ENCODE peak calls at places on chromosomes 4 and X, in four cellular contexts. One of them, this sample, is unnamed.

GRCh38 chr4:105520819-105521790 is 31.3 kb upstream of the ARHGEF38 start:
- DNase-seq in K562: peak
- DNase-seq in GM12878: peak
- DNase-seq in HepG2: peak
- DNase-seq in this sample: no peak

GRCh38 chrX:154719132-154719675 is 31.7 kb downstream of the GAB3 start:
- DNase-seq in K562: no peak
- DNase-seq in HepG2: no peak
- DNase-seq in GM12878: no peak
- DNase-seq in this sample: no peak

GRCh38 chr4:188341428-188341827 is 202.2 kb downstream of the TRIML1 start:
- DNase-seq in GM12878: no peak
- DNase-seq in K562: no peak
- DNase-seq in HepG2: peak
- DNase-seq in this sample: no peak

GRCh38 chrX:70806081-70806480 is 102.4 kb downstream of the TEX11 start:
- DNase-seq in K562: no peak
- DNase-seq in GM12878: no peak
- DNase-seq in HepG2: no peak
- DNase-seq in this sample: no peak

GRCh38 chr4:7196731-7197130 is 4.4 kb downstream of the SORCS2 start:
- DNase-seq in HepG2: no peak
- DNase-seq in GM12878: no peak
- DNase-seq in K562: no peak
- DNase-seq in this sample: no peak

GRCh38 chrX:72003811-72004750 is 93.4 kb downstream of the NHSL2 start:
- DNase-seq in K562: no peak
- DNase-seq in HepG2: no peak
- DNase-seq in GM12878: no peak
- DNase-seq in this sample: peak

GRCh38 chrX:1592128-1592862 is 891 bp downstream of the AKAP17A start:
- DNase-seq in HepG2: peak
- DNase-seq in K562: peak
- DNase-seq in GM12878: no peak
- DNase-seq in this sample: no peak

GRCh38 chr4:87505862-87506261 is 23.3 kb downstream of the SPARCL1 start:
- DNase-seq in K562: no peak
- DNase-seq in HepG2: no peak
- DNase-seq in GM12878: no peak
- DNase-seq in this sample: no peak

GRCh38 chr4:150033937-150034336 is 44.3 kb upstream of the DCLK2 start:
- DNase-seq in K562: no peak
- DNase-seq in GM12878: no peak
- DNase-seq in HepG2: no peak
- DNase-seq in this sample: no peak

GRCh38 chr4:142585411-142585810 is 260.7 kb downstream of the INPP4B start:
- DNase-seq in HepG2: no peak
- DNase-seq in K562: no peak
- DNase-seq in GM12878: no peak
- DNase-seq in this sample: no peak

GRCh38 chr4:40309250-40309774 is 25.8 kb upstream of the CHRNA9 start:
- DNase-seq in GM12878: peak
- DNase-seq in K562: peak
- DNase-seq in HepG2: peak
- DNase-seq in this sample: peak

GRCh38 chr4:129140521-129140920 is 44.6 kb downstream of the C4orf33 start:
- DNase-seq in K562: no peak
- DNase-seq in GM12878: no peak
- DNase-seq in HepG2: no peak
- DNase-seq in this sample: no peak

GRCh38 chr4:164683040-164683439 is 70.9 kb upstream of the SMIM31 start:
- DNase-seq in K562: no peak
- DNase-seq in HepG2: no peak
- DNase-seq in GM12878: no peak
- DNase-seq in this sample: no peak

GRCh38 chr4:23788460-23788859 is 101.4 kb downstream of the PPARGC1A start:
- DNase-seq in GM12878: no peak
- DNase-seq in HepG2: peak
- DNase-seq in K562: no peak
- DNase-seq in this sample: no peak

GRCh38 chr4:26858035-26858918 is 2.4 kb upstream of the STIM2 start:
- DNase-seq in HepG2: no peak
- DNase-seq in GM12878: no peak
- DNase-seq in K562: no peak
- DNase-seq in this sample: no peak

GRCh38 chr4:53688186-53688790 is 97.0 kb upstream of the LNX1 start:
- DNase-seq in K562: no peak
- DNase-seq in HepG2: no peak
- DNase-seq in GM12878: peak
- DNase-seq in this sample: no peak

GRCh38 chr4:81198151-81198550 is 16.9 kb downstream of the PRKG2 start:
- DNase-seq in HepG2: no peak
- DNase-seq in K562: no peak
- DNase-seq in GM12878: no peak
- DNase-seq in this sample: no peak

GRCh38 chr4:175884048-175884447 is 72.0 kb upstream of the GPM6A start:
- DNase-seq in HepG2: no peak
- DNase-seq in K562: no peak
- DNase-seq in GM12878: no peak
- DNase-seq in this sample: no peak

GRCh38 chr4:7928711-7929505 is 10.8 kb downstream of the AFAP1 start:
- DNase-seq in K562: no peak
- DNase-seq in HepG2: peak
- DNase-seq in GM12878: no peak
- DNase-seq in this sample: no peak

GRCh38 chr4:32135642-32136041 is 1415.5 kb downstream of the PCDH7 start:
- DNase-seq in GM12878: no peak
- DNase-seq in HepG2: no peak
- DNase-seq in K562: no peak
- DNase-seq in this sample: no peak

GRCh38 chr4:75737398-75737797 is 13.0 kb downstream of the USO1 start:
- DNase-seq in HepG2: no peak
- DNase-seq in K562: no peak
- DNase-seq in GM12878: no peak
- DNase-seq in this sample: no peak

GRCh38 chr4:109171098-109171497 is 131.4 kb downstream of the COL25A1 start:
- DNase-seq in K562: no peak
- DNase-seq in HepG2: no peak
- DNase-seq in GM12878: no peak
- DNase-seq in this sample: no peak

GRCh38 chrX:100768679-100769338 is 36.9 kb upstream of the SYTL4 start:
- DNase-seq in GM12878: peak
- DNase-seq in K562: peak
- DNase-seq in HepG2: peak
- DNase-seq in this sample: peak

GRCh38 chr4:119672938-119673337 is 44.3 kb upstream of the PDE5A start:
- DNase-seq in GM12878: no peak
- DNase-seq in K562: no peak
- DNase-seq in HepG2: no peak
- DNase-seq in this sample: no peak

GRCh38 chr4:60194214-60194613 is 1005.9 kb upstream of the ADGRL3 start:
- DNase-seq in HepG2: no peak
- DNase-seq in K562: no peak
- DNase-seq in GM12878: no peak
- DNase-seq in this sample: no peak

GRCh38 chr4:168449740-168450442 is 30.4 kb downstream of the DDX60L start:
- DNase-seq in K562: no peak
- DNase-seq in HepG2: no peak
- DNase-seq in GM12878: no peak
- DNase-seq in this sample: no peak

GRCh38 chrX:151871244-151871643 is 41.4 kb upstream of the MAGEA4 start:
- DNase-seq in HepG2: peak
- DNase-seq in GM12878: no peak
- DNase-seq in K562: no peak
- DNase-seq in this sample: no peak

GRCh38 chrX:41337140-41337539 is 3.2 kb downstream of the DDX3X start:
- DNase-seq in HepG2: no peak
- DNase-seq in GM12878: no peak
- DNase-seq in K562: no peak
- DNase-seq in this sample: no peak

GRCh38 chr4:42280327-42281095 is 116.8 kb upstream of the SHISA3 start:
- DNase-seq in K562: peak
- DNase-seq in HepG2: no peak
- DNase-seq in GM12878: no peak
- DNase-seq in this sample: no peak

GRCh38 chr4:7978489-7978888 is 38.8 kb upstream of the AFAP1 start:
- DNase-seq in GM12878: no peak
- DNase-seq in HepG2: no peak
- DNase-seq in K562: no peak
- DNase-seq in this sample: no peak

GRCh38 chr4:140807491-140808257 is 51.5 kb upstream of the TBC1D9 start:
- DNase-seq in K562: no peak
- DNase-seq in GM12878: peak
- DNase-seq in HepG2: no peak
- DNase-seq in this sample: no peak

GRCh38 chrX:9327747-9328145 is 137.1 kb upstream of the TBL1X start:
- DNase-seq in GM12878: no peak
- DNase-seq in K562: no peak
- DNase-seq in HepG2: no peak
- DNase-seq in this sample: no peak

GRCh38 chr4:173924561-173924960 is 358.9 kb downstream of the FBXO8 start:
- DNase-seq in HepG2: no peak
- DNase-seq in K562: no peak
- DNase-seq in GM12878: no peak
- DNase-seq in this sample: no peak

GRCh38 chr4:136858911-136859310 is 673.4 kb downstream of the PCDH18 start:
- DNase-seq in GM12878: no peak
- DNase-seq in HepG2: no peak
- DNase-seq in K562: no peak
- DNase-seq in this sample: no peak

GRCh38 chr4:136861081-136861480 is 671.2 kb downstream of the PCDH18 start:
- DNase-seq in K562: no peak
- DNase-seq in HepG2: no peak
- DNase-seq in GM12878: no peak
- DNase-seq in this sample: no peak

DNA sequence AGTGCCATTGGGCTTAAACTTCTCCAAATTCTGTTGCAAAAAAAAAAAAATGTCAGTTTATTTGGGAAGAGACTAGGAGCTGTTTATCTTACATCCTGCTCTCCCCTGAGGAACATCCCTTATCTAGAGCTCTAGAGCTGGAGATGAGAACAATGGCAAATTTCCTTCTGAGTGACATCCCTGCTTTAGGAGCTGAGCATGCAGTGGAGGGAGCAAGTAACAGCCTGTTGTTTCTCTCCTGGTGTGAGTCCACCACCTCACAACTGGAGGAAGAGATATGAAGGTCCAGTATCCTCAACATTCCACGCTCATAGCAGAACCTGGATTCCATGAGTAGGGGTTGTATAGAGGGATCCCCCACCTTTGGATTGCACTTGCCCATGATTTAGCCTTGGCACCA is 676.4 kb downstream of the PCDH18 start:
- DNase-seq in K562: no peak
- DNase-seq in HepG2: no peak
- DNase-seq in GM12878: no peak
- DNase-seq in this sample: no peak
- TF ChIP-seq SRF in K562: no peak
- TF ChIP-seq SRF in HepG2: no peak
- TF ChIP-seq SRF in GM12878: no peak
- TF ChIP-seq SRF in this sample: no peak

DNA sequence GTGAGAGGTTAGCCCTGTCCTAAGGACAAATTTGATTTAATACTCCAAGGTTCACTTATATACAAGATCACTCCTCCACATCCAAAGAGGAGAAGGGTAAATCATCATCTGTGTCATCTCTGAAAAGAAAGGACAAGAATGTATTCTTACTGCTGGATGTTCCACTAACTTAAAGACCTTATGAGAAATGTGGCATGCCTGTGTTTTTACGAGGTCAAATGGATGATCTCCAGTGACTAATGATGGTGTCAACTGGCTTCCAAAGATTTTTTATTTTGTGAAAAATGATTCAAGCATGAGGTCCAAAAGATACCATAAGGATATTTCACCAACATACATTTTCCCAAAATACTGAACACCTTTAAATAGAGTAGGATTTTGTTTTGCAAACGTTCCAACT is 143.4 kb downstream of the PTCHD1 start:
- DNase-seq in K562: no peak
- DNase-seq in HepG2: no peak
- DNase-seq in GM12878: no peak
- DNase-seq in this sample: no peak
- TF ChIP-seq HDAC6 in K562: no peak
- TF ChIP-seq HDAC6 in HepG2: no peak
- TF ChIP-seq HDAC6 in GM12878: no peak
- TF ChIP-seq HDAC6 in this sample: no peak

DNA sequence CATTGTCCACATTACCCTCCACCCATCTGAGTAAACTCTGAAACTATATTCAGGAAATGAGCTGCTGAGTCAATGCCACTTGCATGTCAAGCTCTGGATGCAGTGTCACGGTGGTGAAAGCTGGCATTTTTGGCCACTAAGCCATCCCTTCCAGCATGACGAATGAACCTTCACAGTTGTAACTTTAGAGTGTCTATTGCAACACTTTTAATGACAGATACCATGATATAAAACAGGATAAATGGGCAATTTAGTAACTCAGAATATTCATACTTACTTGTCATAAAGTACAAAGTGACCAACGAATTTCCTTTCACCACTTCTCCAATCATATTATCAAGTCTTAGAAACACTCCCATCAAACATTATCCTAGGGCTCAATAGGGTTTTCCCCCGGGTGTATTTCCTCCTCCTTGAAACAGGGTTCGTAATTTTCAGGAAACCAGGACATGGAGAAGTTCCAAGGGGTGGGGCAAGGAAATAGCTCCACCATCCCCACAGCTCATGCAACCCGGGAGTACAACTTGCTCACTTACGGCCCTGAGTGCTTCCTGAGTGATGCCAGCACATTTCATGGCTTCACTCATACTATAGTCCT is 73.1 kb downstream of the MTHFD2L start:
- DNase-seq in K562: no peak
- DNase-seq in GM12878: no peak
- DNase-seq in HepG2: no peak
- DNase-seq in this sample: no peak
- TF ChIP-seq SRF in K562: no peak
- TF ChIP-seq SRF in GM12878: no peak
- TF ChIP-seq SRF in HepG2: no peak
- TF ChIP-seq SRF in this sample: no peak

GRCh38 chr4:178672512-178672911 is 1230.3 kb upstream of the AGA start:
- DNase-seq in K562: no peak
- DNase-seq in GM12878: no peak
- DNase-seq in HepG2: no peak
- DNase-seq in this sample: no peak

GRCh38 chr4:178665916-178666315 is 1223.7 kb upstream of the AGA start:
- DNase-seq in GM12878: no peak
- DNase-seq in K562: no peak
- DNase-seq in HepG2: no peak
- DNase-seq in this sample: no peak

DNA sequence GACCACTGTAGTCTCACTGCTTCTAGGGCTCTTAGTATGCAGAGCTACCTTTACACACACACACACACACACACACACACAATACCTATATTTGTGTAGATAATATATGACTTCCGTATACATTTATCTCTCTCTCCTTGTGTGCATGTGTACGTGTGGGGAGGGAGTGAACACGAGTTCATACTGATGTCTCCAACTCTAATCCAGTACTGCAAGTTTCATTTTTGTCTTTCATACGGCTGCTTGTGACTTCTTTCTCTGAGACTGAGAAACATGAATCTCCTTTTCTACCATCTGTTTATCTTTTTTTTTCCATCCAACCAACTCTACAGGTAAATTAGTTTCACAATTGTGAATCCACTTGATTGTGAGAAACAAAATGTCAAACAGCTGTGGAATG is 1229.5 kb upstream of the AGA start:
- DNase-seq in K562: no peak
- DNase-seq in HepG2: no peak
- DNase-seq in GM12878: no peak
- DNase-seq in this sample: no peak
- TF ChIP-seq HDAC6 in K562: no peak
- TF ChIP-seq HDAC6 in HepG2: no peak
- TF ChIP-seq HDAC6 in GM12878: no peak
- TF ChIP-seq HDAC6 in this sample: no peak

This sample was measured in H1.